ENCODE peak calls at places on chromosomes 4 and X, in seven cellular contexts. C, X, U, S, J, T and V are unnamed samples.

GRCh38 chr4:184463856-184464255 is 10.5 kb downstream of the IRF2 start:
- DNase-seq in C (no peak), X (no peak), U (no peak), S (no peak), J (no peak), T (no peak), V (no peak)

GRCh38 chr4:57280481-57280880 is 170.3 kb upstream of the IGFBP7 start:
- DNase-seq in C (no peak), X (no peak), U (no peak), S (no peak), J (no peak), T (no peak), V (no peak)

GRCh38 chrX:108516184-108516583 is 76.5 kb downstream of the COL4A5 start:
- DNase-seq in C (no peak), X (no peak), U (no peak), S (no peak), J (no peak), T (no peak), V (no peak)

GRCh38 chr4:69568787-69569186 is 70.7 kb downstream of the UGT2A2 start:
- DNase-seq in C (no peak), X (no peak), U (no peak), S (no peak), J (no peak), T (no peak), V (no peak)

GRCh38 chr4:86927843-86928395 is 6.9 kb upstream of the AFF1 start:
- DNase-seq in C (peak; percentile 89), X (no peak), U (no peak), S (peak; percentile 91), J (no peak), T (no peak), V (peak; percentile 62)

GRCh38 chr4:94507708-94508107 is 56.0 kb downstream of the PDLIM5 start:
- DNase-seq in C (peak; percentile 77), X (peak; percentile 65), U (no peak), S (peak; percentile 62), J (peak; percentile 91), T (no peak), V (peak; percentile 48)

GRCh38 chrX:7119927-7120577 is 27.5 kb upstream of the STS start:
- DNase-seq in C (no peak), X (no peak), U (no peak), S (no peak), J (no peak), T (no peak), V (no peak)

GRCh38 chr4:177235026-177235425 is 74.6 kb upstream of the NEIL3 start:
- DNase-seq in C (peak; percentile 51), X (no peak), U (no peak), S (no peak), J (no peak), T (no peak), V (no peak)

GRCh38 chr4:102326951-102327350 is 18.3 kb downstream of the SLC39A8 start:
- DNase-seq in C (no peak), X (no peak), U (no peak), S (no peak), J (no peak), T (no peak), V (no peak)

GRCh38 chr4:165873298-165874071 is 448 bp downstream of the TLL1 start:
- DNase-seq in C (peak; percentile 73), X (no peak), U (peak; percentile 68), S (peak; percentile 45), J (no peak), T (no peak), V (peak; percentile 28)

GRCh38 chr4:94927696-94928095 is 169.9 kb downstream of the BMPR1B start:
- DNase-seq in C (peak; percentile 4), X (no peak), U (no peak), S (no peak), J (no peak), T (no peak), V (no peak)